ENCODE peak calls at places on chromosomes 7 and 10, in eight cellular contexts. G is mesendoderm; X is D341Med; S is T1000; E is activated T-helper 9 cell treated with anti-CD3 and anti-CD28 coated beads, Interleukin-2, amount 50 U/mL, for 16 hours; J is mammary epithelial cell; Q is skeletal muscle cell; V is substantia nigra. Y is an unnamed sample.

GRCh38 chr10:96333091-96333490 is 25.7 kb downstream of the OPALIN start:
- DNase-seq in G (no peak), X (no peak), S (no peak), E (no peak), J (no peak), Q (no peak), V (no peak), Y (no peak)

GRCh38 chr7:113371376-113372043 is 253.2 kb upstream of the SMIM30 start:
- DNase-seq in G (no peak), X (no peak), S (no peak), E (no peak), J (no peak), Q (no peak), V (no peak), Y (no peak)

GRCh38 chr7:16838386-16838785 is 33.6 kb upstream of the AGR2 start:
- DNase-seq in G (no peak), X (no peak), S (no peak), E (no peak), J (no peak), Q (no peak), V (no peak), Y (no peak)

GRCh38 chr10:110141747-110142625 is 65.4 kb upstream of the MXI1 start:
- DNase-seq in G (no peak), X (no peak), S (no peak), E (no peak), J (no peak), Q (no peak), V (no peak), Y (no peak)

GRCh38 chr7:111159426-111159825 is 68.5 kb downstream of the LRRN3 start:
- DNase-seq in G (no peak), X (no peak), S (no peak), E (no peak), J (peak), Q (no peak), V (no peak), Y (no peak)

GRCh38 chr7:70484255-70484654 is 647.7 kb upstream of the GALNT17 start:
- DNase-seq in G (no peak), X (no peak), S (no peak), E (no peak), J (no peak), Q (no peak), V (no peak), Y (no peak)

GRCh38 chr7:35695628-35695888 is 623 bp upstream of the HERPUD2 start:
- DNase-seq in G (no peak), X (no peak), S (no peak), E (peak), J (peak), Q (no peak), V (no peak), Y (no peak)

GRCh38 chr10:102413053-102413705 is 5.4 kb downstream of the PSD start:
- DNase-seq in G (peak), X (no peak), S (no peak), E (no peak), J (no peak), Q (no peak), V (no peak), Y (peak)

GRCh38 chr10:128875955-128876354 is 591.1 kb upstream of the MGMT start:
- DNase-seq in G (no peak), X (no peak), S (no peak), E (no peak), J (no peak), Q (peak), V (no peak), Y (no peak)

GRCh38 chr10:34405611-34406462 is 409.3 kb downstream of the PARD3 start:
- DNase-seq in G (no peak), X (no peak), S (no peak), E (no peak), J (peak), Q (peak), V (no peak), Y (no peak)

GRCh38 chr10:53918755-53919154 is 882.3 kb downstream of the PCDH15 start:
- DNase-seq in G (peak), X (no peak), S (no peak), E (no peak), J (no peak), Q (no peak), V (no peak), Y (no peak)

GRCh38 chr7:111076205-111076604 is 14.7 kb upstream of the LRRN3 start:
- DNase-seq in G (no peak), X (no peak), S (no peak), E (no peak), J (peak), Q (peak), V (no peak), Y (peak)

GRCh38 chr10:78199019-78199418 is 165.4 kb downstream of the RPS24 start:
- DNase-seq in G (no peak), X (peak), S (no peak), E (no peak), J (no peak), Q (no peak), V (no peak), Y (no peak)

GRCh38 chr10:128043259-128044045 is 82.8 kb downstream of the MKI67 start:
- DNase-seq in G (peak), X (no peak), S (no peak), E (no peak), J (no peak), Q (no peak), V (no peak), Y (no peak)

GRCh38 chr7:102152672-102153585 is 133.7 kb upstream of the SH2B2 start:
- DNase-seq in G (peak), X (no peak), S (no peak), E (no peak), J (peak), Q (no peak), V (no peak), Y (no peak)

GRCh38 chr10:76422769-76423168 is 991.3 kb downstream of the LRMDA start:
- DNase-seq in G (no peak), X (no peak), S (no peak), E (no peak), J (no peak), Q (no peak), V (no peak), Y (no peak)

GRCh38 chr10:63722537-63722936 is 201.3 kb downstream of the REEP3 start:
- DNase-seq in G (peak), X (no peak), S (no peak), E (no peak), J (no peak), Q (no peak), V (no peak), Y (no peak)

GRCh38 chr10:77712207-77712606 is 74.6 kb upstream of the KCNMA1 start:
- DNase-seq in G (peak), X (no peak), S (no peak), E (no peak), J (no peak), Q (no peak), V (no peak), Y (no peak)

GRCh38 chr10:99661370-99661749 is 2.1 kb downstream of the ENTPD7 start:
- DNase-seq in G (no peak), X (no peak), S (peak), E (no peak), J (peak), Q (peak), V (no peak), Y (no peak)

GRCh38 chr10:93873427-93874115 is 20.2 kb upstream of the SLC35G1 start:
- DNase-seq in G (peak), X (no peak), S (no peak), E (no peak), J (peak), Q (no peak), V (no peak), Y (no peak)

GRCh38 chr7:134943785-134944400 is 42.4 kb upstream of the AGBL3 start:
- DNase-seq in G (no peak), X (peak), S (no peak), E (no peak), J (no peak), Q (no peak), V (no peak), Y (no peak)

Y was measured in NK-92 treated with Interleukin-12 subunit alpha and Interleukin-12 subunit beta, amount 100 ng/mL, for 24 hours.